ENCODE peak calls at places on chromosomes 13 and 19, in four cellular contexts. M is BE2C, I is AG04450, A is suprapubic skin. W is an unnamed sample.

GRCh38 chr13:96089749-96090239 is at the start of gene HS6ST3:
- DNase-seq in M (peak), I (no peak), A (no peak), W (no peak)

GRCh38 chr13:41854758-41855157 is 106.2 kb downstream of the VWA8 start:
- DNase-seq in M (no peak), I (no peak), A (no peak), W (no peak)

GRCh38 chr13:43908156-43909126 is 28.7 kb downstream of the LACC1 start:
- DNase-seq in M (no peak), I (peak), A (no peak), W (peak)

GRCh38 chr19:18483119-18483518 is 38.8 kb downstream of the ELL start:
- DNase-seq in M (no peak), I (no peak), A (no peak), W (no peak)

GRCh38 chr13:108433976-108434375 is 164.5 kb downstream of the TNFSF13B start:
- DNase-seq in M (no peak), I (no peak), A (no peak), W (no peak)

GRCh38 chr13:110265341-110265681 is 41.6 kb downstream of the COL4A1 start:
- DNase-seq in M (no peak), I (no peak), A (no peak), W (no peak)

GRCh38 chr13:51849145-51850101 is 4.4 kb upstream of the TMEM272 start:
- DNase-seq in M (peak), I (no peak), A (no peak), W (no peak)

GRCh38 chr19:56080669-56081401 is 40.3 kb downstream of the ZNF787 start:
- DNase-seq in M (peak), I (peak), A (no peak), W (peak)

GRCh38 chr13:40430234-40430633 is 236.2 kb downstream of the FOXO1 start:
- DNase-seq in M (no peak), I (no peak), A (no peak), W (no peak)

GRCh38 chr13:27868639-27869435 is 51.0 kb upstream of the PDX1 start:
- DNase-seq in M (no peak), I (no peak), A (no peak), W (no peak)

GRCh38 chr19:5820785-5821184 is 15.9 kb downstream of the NRTN start:
- DNase-seq in M (no peak), I (no peak), A (no peak), W (no peak)

GRCh38 chr19:31304877-31305312 is 44.3 kb downstream of the TSHZ3 start:
- DNase-seq in M (no peak), I (no peak), A (peak), W (no peak)

GRCh38 chr19:17172624-17173345 is 42.4 kb upstream of the USE1 start:
- DNase-seq in M (no peak), I (no peak), A (no peak), W (no peak)

GRCh38 chr19:50795665-50796073 is 5.5 kb downstream of the ACP4 start:
- DNase-seq in M (no peak), I (no peak), A (no peak), W (no peak)

DNA sequence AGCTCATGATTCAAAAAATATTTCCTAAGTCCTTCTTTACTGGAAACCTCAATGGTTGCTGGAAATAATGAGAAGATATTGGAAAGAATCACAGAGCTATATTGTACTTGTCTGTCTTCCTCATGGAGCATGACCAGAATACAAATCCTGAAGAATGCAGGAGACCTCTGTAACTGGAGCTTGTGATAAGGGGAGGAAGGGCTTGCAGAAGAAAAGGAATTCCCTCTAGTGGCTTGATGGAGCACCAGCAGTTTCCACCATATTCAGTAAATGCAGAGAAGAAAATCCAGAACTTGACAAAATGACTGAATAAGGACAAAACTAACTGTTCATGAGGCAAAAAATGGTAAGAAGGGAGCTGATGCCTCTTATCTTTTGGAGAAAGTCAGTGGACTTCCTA is 1333.1 kb downstream of the EFNB2 start:
- DNase-seq in M (peak), I (no peak), A (no peak), W (no peak)
- TF ChIP-seq CTCF in M (peak), I (peak), A (peak), W (peak)

GRCh38 chr19:44725684-44726083 is 22.8 kb upstream of the BCL3 start:
- DNase-seq in M (no peak), I (no peak), A (no peak), W (no peak)

GRCh38 chr19:44723952-44724319 is 24.6 kb upstream of the BCL3 start:
- DNase-seq in M (peak), I (peak), A (peak), W (no peak)

GRCh38 chr19:44726465-44726864 is 22.0 kb upstream of the BCL3 start:
- DNase-seq in M (no peak), I (no peak), A (no peak), W (no peak)

GRCh38 chr19:44723299-44723951 is 24.5 kb downstream of the CEACAM16 start:
- DNase-seq in M (no peak), I (no peak), A (no peak), W (no peak)

DNA sequence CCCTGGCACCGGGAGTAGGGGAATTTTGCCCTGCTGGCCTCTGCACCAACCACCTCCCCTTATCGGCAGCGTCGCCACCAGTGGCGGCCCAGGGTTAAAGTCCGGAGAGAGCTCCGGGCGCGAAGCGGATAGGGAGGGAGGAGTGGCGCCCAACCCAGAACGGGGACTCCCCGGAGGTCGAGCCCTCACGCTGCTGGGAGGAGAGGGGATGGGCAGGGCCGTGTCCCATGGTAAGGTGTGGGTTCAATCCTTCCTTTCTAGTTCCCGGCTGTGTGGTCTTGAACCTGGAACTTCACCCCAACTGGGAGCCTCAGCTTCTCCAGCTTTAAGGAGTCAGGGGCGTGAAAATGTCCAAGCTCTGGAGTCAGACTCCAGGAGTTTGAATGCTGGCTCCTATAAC is 23.3 kb upstream of the BCL3 start:
- DNase-seq in M (no peak), I (no peak), A (no peak), W (no peak)
- H3K4me3 ChIP-seq in M (no peak), I (no peak), A (peak), W (no peak)

DNA sequence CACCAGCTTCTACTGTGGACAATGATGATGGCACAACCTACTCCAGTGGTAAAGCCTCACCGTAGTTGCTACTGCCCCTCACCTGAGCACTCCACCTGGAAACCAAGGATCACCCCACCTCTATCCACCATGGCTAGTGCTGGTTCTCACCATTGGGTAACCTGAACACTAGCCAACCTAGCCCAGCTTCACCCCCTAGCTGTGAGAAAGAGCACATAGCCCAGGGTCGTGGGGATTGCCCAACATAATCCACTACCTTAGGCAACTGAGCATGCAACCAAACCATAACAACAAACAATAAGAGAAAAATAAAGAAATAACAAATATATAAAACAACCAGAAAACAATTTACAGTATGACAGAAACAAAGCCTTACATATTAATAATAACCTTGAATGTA is 560.1 kb downstream of the DIAPH3 start:
- DNase-seq in M (no peak), I (no peak), A (no peak), W (no peak)
- TF ChIP-seq CTCF in M (no peak), I (no peak), A (no peak), W (no peak)

DNA sequence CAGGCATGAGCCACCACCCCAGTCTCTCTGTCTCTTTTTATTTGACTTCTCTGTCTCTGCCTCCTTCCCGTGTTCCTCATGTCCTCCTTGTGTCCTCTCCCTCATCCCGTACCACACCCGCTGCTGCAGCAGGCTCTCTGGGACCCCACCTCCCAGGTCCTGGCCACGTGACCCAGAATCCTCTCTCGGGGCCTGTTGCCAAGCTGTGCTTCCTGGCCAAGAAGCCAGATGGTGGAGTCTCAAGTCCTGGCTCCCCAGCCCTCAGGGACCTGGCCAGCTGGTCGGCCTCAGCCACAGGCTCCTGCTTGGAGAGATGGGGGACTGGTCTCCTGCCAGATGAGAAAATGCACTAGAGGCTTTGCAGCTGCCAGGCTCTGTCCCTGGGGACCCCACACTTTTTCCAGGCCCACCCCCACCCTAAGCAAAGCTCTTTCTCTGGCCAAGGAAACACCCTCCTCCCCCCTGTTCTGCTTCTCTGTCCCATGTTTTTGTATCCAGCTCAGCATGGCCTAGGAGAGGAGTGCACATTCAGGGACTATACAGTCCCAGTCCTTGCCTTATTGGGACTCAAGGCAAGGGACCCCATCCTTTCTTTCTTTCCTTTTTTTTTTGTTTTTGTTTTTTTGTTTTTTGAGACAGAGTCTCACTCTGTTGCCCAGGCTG is 34.3 kb upstream of the SHKBP1 start:
- DNase-seq in M (peak), I (peak), A (no peak), W (peak)
- H3K4me3 ChIP-seq in M (no peak), I (no peak), A (no peak), W (no peak)

W was measured in HFF-Myc.